ENCODE peak calls at places on chromosomes 4 and X, in ten cellular contexts. W, Y, L, N, F, M, O, G, J and A are unnamed samples.

GRCh38 chr4:52661966-52662705 is 3.0 kb upstream of the USP46 start:
- DNase-seq in W (no peak), Y (no peak), L (no peak), N (no peak), F (no peak), M (no peak), O (no peak), G (no peak), J (no peak), A (no peak)

GRCh38 chrX:10450229-10450958 is 170.0 kb downstream of the MID1 start:
- DNase-seq in W (no peak), Y (no peak), L (no peak), N (no peak), F (no peak), M (no peak), O (no peak), G (peak; percentile 82), J (no peak), A (peak; percentile 28)

GRCh38 chr4:185256444-185256843 is 47.0 kb downstream of the SNX25 start:
- DNase-seq in W (no peak), Y (no peak), L (peak; percentile 12), N (no peak), F (no peak), M (peak; percentile 22), O (no peak), G (peak; percentile 77), J (no peak), A (no peak)

GRCh38 chr4:41611881-41612871 is 74.2 kb downstream of the LIMCH1 start:
- DNase-seq in W (no peak), Y (no peak), L (no peak), N (peak; percentile 51), F (no peak), M (peak; percentile 17), O (no peak), G (peak; percentile 8), J (peak; percentile 79), A (peak; percentile 70)

GRCh38 chr4:140691369-140691768 is 64.8 kb downstream of the TBC1D9 start:
- DNase-seq in W (peak; percentile 38), Y (no peak), L (no peak), N (no peak), F (no peak), M (peak; percentile 42), O (no peak), G (peak; percentile 62), J (no peak), A (peak; percentile 69)

GRCh38 chrX:96102997-96103396 is 581.6 kb upstream of the DIAPH2 start:
- DNase-seq in W (no peak), Y (no peak), L (no peak), N (no peak), F (no peak), M (no peak), O (no peak), G (no peak), J (peak; percentile 62), A (peak; percentile 1)

GRCh38 chr4:53306729-53307128 is 59.1 kb downstream of the SCFD2 start:
- DNase-seq in W (no peak), Y (no peak), L (no peak), N (no peak), F (no peak), M (no peak), O (no peak), G (peak; percentile 45), J (no peak), A (peak; percentile 16)

GRCh38 chr4:159248383-159249178 is 145.7 kb downstream of the RAPGEF2 start:
- DNase-seq in W (peak; percentile 47), Y (no peak), L (no peak), N (no peak), F (no peak), M (peak; percentile 18), O (no peak), G (peak; percentile 77), J (no peak), A (peak; percentile 53)

GRCh38 chrX:101097546-101098453 is at the start of gene CENPI:
- DNase-seq in W (peak; percentile 83), Y (peak; percentile 89), L (peak; percentile 81), N (peak; percentile 95), F (peak; percentile 92), M (peak; percentile 97), O (peak; percentile 95), G (peak; percentile 89), J (peak; percentile 96), A (peak; percentile 96)
- TF ChIP-seq POLR2A in W (peak; percentile 61), Y (peak; percentile 38), L (no peak), N (peak; percentile 25), F (no peak), M (peak; percentile 7), O (peak; percentile 54), G (peak; percentile 66), J (no peak), A (peak; percentile 79)

DNA sequence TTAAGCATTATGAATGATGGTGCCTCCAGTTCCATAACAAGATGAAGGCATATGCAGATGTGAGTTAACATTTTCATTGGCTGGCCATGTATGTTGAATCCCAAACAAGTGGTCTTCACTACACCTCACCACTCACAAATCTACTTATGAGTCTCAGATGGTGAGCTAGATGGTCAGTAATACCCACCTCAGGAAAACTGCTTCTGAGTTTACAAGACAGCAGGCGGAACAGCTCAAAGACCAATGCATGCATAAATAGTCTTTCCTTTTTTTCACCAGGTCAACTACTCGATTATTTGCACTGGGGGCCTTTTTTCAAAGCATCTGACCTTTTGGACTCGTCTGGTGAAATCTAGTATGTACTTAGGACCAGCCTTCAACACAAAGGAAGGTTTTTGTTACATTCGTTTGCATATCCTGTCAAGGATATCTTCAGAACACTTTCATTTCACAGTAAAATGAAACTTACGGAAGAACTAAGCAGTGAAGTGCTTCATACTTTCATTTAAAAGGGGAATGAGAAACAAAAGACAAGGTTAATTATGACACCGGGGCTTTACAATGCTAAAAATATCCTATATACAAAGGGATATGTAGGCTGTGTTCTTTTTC is 23.1 kb upstream of the TLR7 start:
- DNase-seq in W (peak; percentile 95), Y (no peak), L (no peak), N (no peak), F (no peak), M (no peak), O (no peak), G (no peak), J (no peak), A (no peak)
- H3K4me3 ChIP-seq in W (peak overlapping the region; percentile 33), Y (no peak overlapping the region), L (no peak overlapping the region), N (no peak overlapping the region), F (no peak overlapping the region), M (no peak overlapping the region), O (no peak overlapping the region), G (no peak overlapping the region), J (no peak overlapping the region), A (no peak overlapping the region)

GRCh38 chrX:37847733-37848197 is 394 bp upstream of the DYNLT3 start:
- DNase-seq in W (no peak), Y (no peak), L (no peak), N (no peak), F (no peak), M (no peak), O (no peak), G (no peak), J (no peak), A (no peak)

GRCh38 chrX:37844622-37845021 is 2.7 kb downstream of the DYNLT3 start:
- DNase-seq in W (no peak), Y (no peak), L (no peak), N (no peak), F (no peak), M (no peak), O (no peak), G (no peak), J (no peak), A (no peak)

GRCh38 chrX:37846141-37846540 is 1.2 kb downstream of the DYNLT3 start:
- DNase-seq in W (no peak), Y (no peak), L (no peak), N (no peak), F (no peak), M (no peak), O (peak; percentile 15), G (peak; percentile 18), J (no peak), A (peak; percentile 5)

GRCh38 chrX:37846558-37846933 is 825 bp downstream of the DYNLT3 start:
- DNase-seq in W (no peak), Y (no peak), L (no peak), N (no peak), F (no peak), M (no peak), O (no peak), G (no peak), J (no peak), A (peak; percentile 10)

DNA sequence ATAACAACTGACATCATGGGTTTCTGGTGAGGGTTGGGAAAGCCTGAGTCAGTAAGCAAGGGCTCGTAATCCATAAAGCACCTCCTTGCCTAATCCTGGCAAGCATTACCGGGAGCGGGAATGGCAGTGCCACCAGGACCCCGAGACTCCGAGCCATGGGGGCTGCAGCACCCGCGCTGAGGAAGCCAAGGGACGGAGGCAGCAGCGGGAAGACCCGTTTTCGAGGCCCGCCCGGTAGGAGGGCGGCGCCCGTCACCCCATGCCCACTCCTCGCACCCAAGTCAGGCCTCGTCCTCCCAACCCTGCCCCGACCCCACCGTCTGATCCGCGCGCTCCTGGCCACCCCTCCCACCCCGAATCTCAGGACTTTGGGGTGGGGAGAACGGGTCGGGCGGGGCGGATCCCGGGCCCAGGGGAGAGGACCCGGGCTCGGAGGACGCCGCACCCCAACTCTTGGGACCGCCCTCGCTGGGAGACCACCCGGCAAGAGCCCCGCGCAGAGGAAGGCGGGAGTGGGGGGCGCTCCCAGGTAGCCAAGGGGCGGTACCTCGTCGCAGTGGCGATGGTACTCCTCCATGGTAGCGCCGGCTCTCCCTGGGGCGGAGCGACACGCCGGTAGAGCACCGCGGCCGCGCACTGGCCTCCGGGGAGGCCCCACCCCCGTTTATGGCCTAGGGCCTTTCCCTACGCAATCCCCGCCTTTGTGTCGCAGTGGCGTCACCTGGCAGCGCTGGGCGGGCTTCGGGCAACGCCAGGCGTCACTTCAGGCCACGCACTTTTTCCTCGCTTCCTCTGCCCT is at the start of gene DYNLT3:
- DNase-seq in W (peak; percentile 56), Y (peak; percentile 76), L (peak; percentile 76), N (peak; percentile 90), F (peak; percentile 76), M (peak; percentile 84), O (peak; percentile 84), G (peak; percentile 52), J (peak; percentile 90), A (peak; percentile 83)
- TF ChIP-seq POLR2A in W (no peak), Y (peak; percentile 66), L (no peak), N (peak; percentile 83), F (peak; percentile 89), M (no peak), O (peak; percentile 54), G (peak; percentile 69), J (peak; percentile 65), A (no peak)

GRCh38 chr4:145929415-145930178 is 9.0 kb downstream of the ZNF827 start:
- DNase-seq in W (peak; percentile 31), Y (no peak), L (no peak), N (no peak), F (no peak), M (no peak), O (no peak), G (no peak), J (no peak), A (no peak)

GRCh38 chr4:145931403-145931802 is 7.2 kb downstream of the ZNF827 start:
- DNase-seq in W (no peak), Y (no peak), L (no peak), N (no peak), F (no peak), M (no peak), O (no peak), G (no peak), J (no peak), A (no peak)

GRCh38 chr4:145933134-145933533 is 5.5 kb downstream of the ZNF827 start:
- DNase-seq in W (no peak), Y (no peak), L (no peak), N (no peak), F (no peak), M (no peak), O (no peak), G (peak; percentile 45), J (no peak), A (no peak)

GRCh38 chr4:145927055-145927454 is 11.6 kb downstream of the ZNF827 start:
- DNase-seq in W (no peak), Y (no peak), L (no peak), N (no peak), F (no peak), M (no peak), O (no peak), G (no peak), J (no peak), A (no peak)

GRCh38 chr4:145930592-145930991 is 8.0 kb downstream of the ZNF827 start:
- DNase-seq in W (no peak), Y (no peak), L (no peak), N (no peak), F (peak; percentile 27), M (no peak), O (no peak), G (no peak), J (no peak), A (no peak)
- H3K4me3 ChIP-seq in W (no peak overlapping the region), Y (no peak overlapping the region), L (no peak overlapping the region), N (no peak overlapping the region), F (no peak overlapping the region), M (no peak overlapping the region), O (no peak overlapping the region), G (no peak overlapping the region), J (no peak overlapping the region), A (no peak overlapping the region)